ENCODE peak calls at places on chromosomes 16 and 17, in six cellular contexts. O is K562, C is H1, Y is NT2/D1, G is GM12878, D is HepG2. P is an unnamed sample.
A peak's percentile ranks its signal among the peaks of the same experiment; 100 is the strongest.

GRCh38 chr16:15427648-15428239 is 6.6 kb upstream of the BMERB1 start:
- DNase-seq in D (peak; percentile 69), C (no peak), O (peak; percentile 31), Y (no peak), G (no peak), P (peak; percentile 50)

GRCh38 chr16:1492923-1493745 is at the start of gene TELO2:
- DNase-seq in Y (peak; percentile 65), C (peak; percentile 23), D (peak; percentile 53), G (no peak), O (peak; percentile 98), P (peak; percentile 53)

GRCh38 chr16:68072038-68072695 is 13.0 kb upstream of the NFATC3 start:
- DNase-seq in C (no peak), D (no peak), Y (no peak), G (no peak), O (peak; percentile 34), P (no peak)

GRCh38 chr17:7229504-7229903 is 4.8 kb downstream of the DVL2 start:
- DNase-seq in Y (no peak), G (no peak), O (no peak), D (no peak), C (no peak), P (no peak)

GRCh38 chr16:13957197-13958078 is 37.5 kb downstream of the ERCC4 start:
- DNase-seq in D (peak; percentile 94), C (no peak), G (peak; percentile 56), Y (no peak), O (peak; percentile 46), P (peak; percentile 86)

GRCh38 chr16:35011-35775 is 18.2 kb downstream of the POLR3K start:
- DNase-seq in Y (no peak), D (no peak), O (no peak), C (no peak), G (no peak), P (no peak)

GRCh38 chr16:72989203-72989991 is 58.5 kb downstream of the ZFHX3 start:
- DNase-seq in C (no peak), G (no peak), O (no peak), D (no peak), Y (no peak), P (peak; percentile 40)

GRCh38 chr17:64706224-64707076 is 44.3 kb upstream of the SMURF2 start:
- DNase-seq in G (no peak), O (no peak), D (peak; percentile 46), C (no peak), Y (no peak), P (peak; percentile 66)

GRCh38 chr17:45834471-45835396 is 9.9 kb upstream of the SPPL2C start:
- DNase-seq in O (no peak), D (no peak), G (no peak), Y (no peak), C (no peak), P (no peak)

GRCh38 chr16:86110726-86111125 is 211.8 kb downstream of the IRF8 start:
- DNase-seq in D (no peak), O (no peak), Y (no peak), C (no peak), G (no peak), P (no peak)

GRCh38 chr17:73165616-73166404 is 1.0 kb downstream of the SSTR2 start:
- DNase-seq in G (no peak), D (no peak), Y (no peak), C (no peak), O (no peak), P (no peak)
- TF ChIP-seq ZNF274 in G (no peak), D (no peak), Y (no peak), C (no peak), O (no peak), P (no peak)

DNA sequence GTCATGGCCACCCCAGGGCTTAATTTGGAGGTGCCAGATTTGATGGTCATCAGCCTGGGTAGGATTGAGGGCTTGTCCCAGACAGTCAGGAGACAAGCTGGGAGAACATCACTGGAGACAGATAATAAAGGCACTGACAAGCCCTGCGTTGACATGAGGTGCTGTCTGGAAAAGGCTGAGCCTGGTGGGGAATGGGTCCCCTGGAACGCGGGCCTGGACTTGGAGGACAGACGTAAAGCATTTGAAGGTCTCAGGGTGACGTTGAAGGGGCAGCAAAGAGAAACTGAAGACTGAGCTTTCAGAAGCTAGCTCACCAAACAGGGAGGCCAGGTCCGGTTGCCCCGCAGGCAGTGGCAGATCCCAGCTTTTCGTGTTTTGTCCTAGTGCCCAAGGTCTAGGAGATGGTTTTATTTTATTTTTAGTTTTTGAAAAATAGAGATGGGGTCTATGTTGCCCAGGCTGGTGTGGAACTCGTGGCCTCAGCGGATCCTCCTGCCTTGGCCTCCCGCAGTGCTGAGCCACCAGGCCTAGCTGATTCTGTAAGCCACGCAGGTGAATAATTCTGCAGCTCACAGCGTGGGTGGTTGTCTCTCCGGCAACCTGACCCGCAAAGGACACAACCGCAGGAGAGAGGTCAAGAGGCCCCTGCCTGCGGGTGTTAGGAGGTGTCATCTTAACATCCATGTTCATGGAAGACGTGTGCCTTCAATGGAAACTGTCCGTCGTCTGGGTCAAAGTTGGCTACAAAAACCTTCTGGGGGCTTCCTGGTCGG is 37.6 kb downstream of the METRNL start:
- DNase-seq in C (no peak), G (no peak), Y (no peak), O (no peak), D (no peak), P (no peak)
- TF ChIP-seq YY1 in C (no peak), G (no peak), Y (no peak), O (no peak), D (no peak), P (no peak)

DNA sequence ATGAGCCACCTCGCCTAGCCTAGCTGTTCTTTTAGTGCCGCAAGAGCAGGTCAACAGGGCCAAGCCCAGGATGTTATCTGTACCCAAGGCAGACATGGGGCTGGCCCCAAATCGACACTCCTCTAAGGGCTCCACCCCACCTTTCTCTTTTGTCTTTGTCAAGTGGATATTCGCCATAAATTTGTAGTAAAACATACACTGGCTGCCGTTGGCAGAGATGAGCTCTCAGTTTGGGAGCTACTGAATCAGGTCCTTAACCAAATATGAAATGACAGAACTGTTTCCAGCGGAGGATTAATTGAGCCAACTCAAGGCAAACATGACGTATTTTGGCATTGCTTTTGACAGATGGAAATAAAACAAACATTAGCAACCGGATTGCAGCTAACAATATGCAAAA is 556.9 kb upstream of the CDH5 start:
- DNase-seq in C (no peak), O (no peak), D (no peak), G (no peak), Y (no peak), P (no peak)
- TF ChIP-seq ZNF274 in C (no peak), O (no peak), D (no peak), G (no peak), Y (no peak), P (no peak)

GRCh38 chr17:3843935-3844516 is 2.0 kb downstream of the NCBP3 start:
- DNase-seq in D (peak; percentile 59), C (no peak), G (no peak), Y (no peak), O (peak; percentile 29), P (peak; percentile 56)
- TF ChIP-seq YY1 in D (no peak), C (no peak), G (no peak), Y (no peak), O (no peak), P (peak; percentile 5)

DNA sequence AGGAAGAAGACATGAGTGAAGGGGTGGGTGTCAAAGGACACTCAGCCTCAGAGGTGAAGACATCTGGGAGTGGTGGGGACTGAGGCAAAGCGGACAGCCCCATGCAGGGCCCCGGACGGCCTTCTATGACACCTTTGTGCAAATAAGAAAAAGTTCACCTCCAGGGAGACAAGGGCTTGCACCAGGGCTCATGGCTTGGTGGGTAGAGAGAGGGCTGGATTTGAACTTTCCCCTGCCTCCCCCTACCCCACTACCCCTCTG is 30.5 kb downstream of the LRRC75A start:
- DNase-seq in D (no peak), O (no peak), Y (no peak), C (no peak), G (no peak), P (no peak)
- TF ChIP-seq ZNF274 in D (no peak), O (no peak), Y (no peak), C (no peak), G (no peak), P (no peak)

GRCh38 chr16:80744856-80745255 is 59.5 kb downstream of the CDYL2 start:
- DNase-seq in O (no peak), Y (no peak), D (no peak), C (no peak), G (no peak), P (no peak)
- TF ChIP-seq YY1 in O (no peak), Y (no peak), D (no peak), C (no peak), G (no peak), P (no peak)

GRCh38 chr17:998111-998510 is 1.2 kb downstream of the TIMM22 start:
- DNase-seq in G (no peak), C (no peak), Y (no peak), O (no peak), D (no peak), P (no peak)

GRCh38 chr17:1002412-1002753 is 5.5 kb downstream of the TIMM22 start:
- DNase-seq in D (no peak), G (no peak), C (no peak), Y (no peak), O (no peak), P (no peak)

GRCh38 chr17:1001640-1002411 is 4.9 kb downstream of the TIMM22 start:
- DNase-seq in G (no peak), C (no peak), D (no peak), O (no peak), Y (no peak), P (no peak)

GRCh38 chr17:1002771-1003555 is 6.0 kb downstream of the TIMM22 start:
- DNase-seq in Y (no peak), G (no peak), C (no peak), D (no peak), O (no peak), P (no peak)

DNA sequence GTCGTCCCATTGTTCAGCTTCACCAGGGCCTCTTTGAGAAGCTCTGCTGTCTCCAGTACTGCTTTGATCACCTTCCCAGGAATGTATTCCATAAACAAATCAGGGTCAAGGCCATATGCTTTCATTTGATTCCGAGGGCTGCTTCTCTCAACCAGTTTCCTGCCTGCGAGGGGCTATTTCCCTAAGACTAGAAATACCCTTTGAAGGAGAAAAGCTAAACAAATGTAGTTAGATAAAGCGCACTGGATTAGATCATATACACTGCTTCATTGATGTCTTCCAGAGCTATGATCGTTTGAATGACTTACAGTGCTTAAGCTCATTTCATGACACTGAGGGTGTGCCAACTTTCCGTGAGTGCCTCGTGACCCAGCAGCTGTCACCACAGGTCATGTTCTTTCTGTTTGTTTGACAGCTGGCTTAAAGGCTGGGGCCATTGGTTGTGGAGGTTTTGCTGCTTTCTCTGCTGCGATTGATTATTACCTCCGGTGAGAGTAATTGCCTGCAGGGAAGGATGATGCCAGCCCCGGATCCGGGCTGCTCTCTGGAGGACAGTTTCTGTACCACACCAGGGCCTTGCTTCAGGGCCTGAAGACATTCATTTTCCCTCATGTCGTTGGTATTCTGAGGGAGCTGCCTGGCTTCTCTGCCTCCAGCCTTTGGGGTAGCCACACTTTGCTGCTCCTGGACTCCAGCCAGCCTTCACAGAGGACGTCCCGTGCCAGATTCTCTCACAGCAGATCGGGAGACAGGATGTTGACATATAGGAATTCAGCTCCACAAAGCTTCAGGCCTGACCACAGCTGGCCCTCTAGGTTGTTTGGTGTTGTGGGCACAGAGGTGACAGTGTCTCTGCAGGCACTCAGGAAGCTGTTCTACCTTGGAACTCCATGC is 3.9 kb downstream of the TIMM22 start:
- DNase-seq in Y (no peak), D (peak; percentile 56), G (no peak), O (no peak), C (no peak), P (no peak)
- TF ChIP-seq ZNF274 in Y (no peak), D (no peak), G (no peak), O (no peak), C (no peak), P (no peak)

GRCh38 chr17:37710344-37710886 is 34.4 kb downstream of the HNF1B start:
- DNase-seq in C (peak; percentile 58), G (no peak), Y (peak; percentile 70), D (peak; percentile 99), O (peak; percentile 63), P (peak; percentile 22)
- TF ChIP-seq YY1 in C (no peak), G (no peak), Y (no peak), D (peak; percentile 72), O (no peak), P (no peak)

P was measured in HCT116.